ENCODE peak calls at places on chromosome 22, in ten cellular contexts. M is stimulated activated CD4-positive, alpha-beta T cell treated with anti-CD3 and anti-CD28 coated beads, Interleukin-4, amount 100 ng/mL, for 4 hours; Z is fibroblast of the conjunctiva; N is neuronal stem cell; E is NCI-H2081; W is Right ventricle myocardium inferior; V is T47D; S is activated CD4-positive, alpha-beta T cell treated with anti-CD3 and anti-CD28 coated beads for 4 hours; B is HT-29; L is NCI-H345. Y is an unnamed sample.

GRCh38 chr22:49015993-49016908 is 811.4 kb downstream of the BRD1 start:
- DNase-seq in B (no peak), L (no peak), W (peak; percentile 34), V (no peak), S (no peak), Z (no peak), E (no peak), M (no peak), N (no peak), Y (no peak)

GRCh38 chr22:47604563-47604962 is 842.1 kb downstream of the TBC1D22A start:
- DNase-seq in E (no peak), Z (no peak), L (no peak), S (no peak), M (no peak), V (no peak), W (no peak), N (no peak), B (no peak), Y (no peak)

GRCh38 chr22:50262460-50262911 is 1.0 kb upstream of the MAPK12 start:
- DNase-seq in B (no peak), N (no peak), Z (no peak), M (no peak), L (no peak), W (no peak), S (no peak), V (no peak), E (no peak), Y (no peak)

GRCh38 chr22:19875061-19875530 is 20.4 kb upstream of the GNB1L start:
- DNase-seq in L (no peak), Z (no peak), W (no peak), M (no peak), E (no peak), S (no peak), V (no peak), N (no peak), B (no peak), Y (no peak)

GRCh38 chr22:39520874-39521857 is 804 bp downstream of the ATF4 start:
- DNase-seq in L (peak; percentile 37), V (peak; percentile 68), E (peak; percentile 31), M (peak; percentile 78), B (peak; percentile 52), Z (peak; percentile 74), N (no peak), S (peak; percentile 61), W (peak; percentile 93), Y (peak; percentile 88)

GRCh38 chr22:40714514-40714966 is 35.3 kb downstream of the MCHR1 start:
- DNase-seq in W (no peak), E (no peak), L (peak; percentile 19), V (peak; percentile 55), S (no peak), B (peak; percentile 14), N (peak; percentile 91), M (no peak), Z (no peak), Y (no peak)

GRCh38 chr22:21661991-21662390 is 3.8 kb upstream of the PPIL2 start:
- DNase-seq in E (no peak), Z (no peak), N (no peak), B (no peak), V (no peak), L (no peak), W (no peak), S (no peak), M (no peak), Y (no peak)

GRCh38 chr22:27317156-27317555 is 484.4 kb downstream of the MN1 start:
- DNase-seq in Z (no peak), S (no peak), E (no peak), N (no peak), B (no peak), V (peak; percentile 61), W (no peak), L (no peak), M (no peak), Y (no peak)

GRCh38 chr22:23591203-23591791 is 11.2 kb upstream of the IGLL1 start:
- DNase-seq in M (peak; percentile 58), S (peak; percentile 41), E (no peak), V (peak; percentile 41), B (peak; percentile 49), N (peak; percentile 60), L (peak; percentile 58), Z (peak; percentile 48), W (no peak), Y (no peak)

GRCh38 chr22:22388055-22388454 is 120.5 kb downstream of the ZNF280B start:
- DNase-seq in B (no peak), N (no peak), S (no peak), Z (no peak), E (no peak), V (no peak), M (no peak), L (no peak), W (no peak), Y (no peak)

GRCh38 chr22:30891781-30892180 is 76.8 kb downstream of the MORC2 start:
- DNase-seq in B (no peak), Z (no peak), N (no peak), V (no peak), S (no peak), L (no peak), E (no peak), W (peak; percentile 23), M (no peak), Y (no peak)

GRCh38 chr22:30538280-30538679 is 8.3 kb downstream of the SEC14L6 start:
- DNase-seq in L (no peak), E (no peak), V (peak; percentile 25), M (no peak), N (no peak), S (no peak), W (no peak), B (no peak), Z (no peak), Y (no peak)

GRCh38 chr22:30667486-30668305 is at the start of gene DUSP18:
- DNase-seq in M (peak; percentile 94), E (peak; percentile 85), W (peak; percentile 98), L (peak; percentile 84), N (peak; percentile 97), V (peak; percentile 90), B (peak; percentile 91), Z (peak; percentile 83), S (peak; percentile 94), Y (peak; percentile 97)

GRCh38 chr22:18114495-18114894 is 3.9 kb downstream of the TUBA8 start:
- DNase-seq in B (no peak), V (no peak), M (no peak), N (no peak), Z (no peak), S (no peak), L (no peak), W (no peak), E (no peak), Y (no peak)

GRCh38 chr22:47550524-47551437 is 788.3 kb downstream of the TBC1D22A start:
- DNase-seq in N (no peak), M (no peak), W (no peak), V (no peak), S (no peak), L (no peak), E (no peak), B (no peak), Z (no peak), Y (no peak)

GRCh38 chr22:27372969-27373670 is 428.4 kb downstream of the MN1 start:
- DNase-seq in N (peak; percentile 72), Z (no peak), M (no peak), E (no peak), S (no peak), W (no peak), B (peak; percentile 75), L (no peak), V (peak; percentile 95), Y (peak; percentile 24)

GRCh38 chr22:28674121-28674563 is 5.5 kb downstream of the TTC28 start:
- DNase-seq in N (no peak), M (no peak), W (no peak), Z (no peak), V (no peak), S (peak; percentile 11), B (no peak), L (no peak), E (no peak), Y (no peak)

GRCh38 chr22:37843746-37844089 is 416 bp downstream of the ANKRD54 start:
- DNase-seq in B (peak; percentile 15), W (peak; percentile 79), Z (no peak), M (peak; percentile 51), N (no peak), V (no peak), L (peak; percentile 51), S (peak; percentile 18), E (no peak), Y (peak; percentile 50)

GRCh38 chr22:49243965-49244364 is 583.7 kb downstream of the BRD1 start:
- DNase-seq in Z (no peak), M (no peak), L (no peak), S (no peak), E (no peak), V (no peak), B (no peak), W (no peak), N (no peak), Y (no peak)

GRCh38 chr22:31977141-31977781 is 32.9 kb downstream of the YWHAH start:
- DNase-seq in Z (peak; percentile 43), V (peak; percentile 79), S (peak; percentile 83), W (peak; percentile 80), N (peak; percentile 72), B (peak; percentile 83), L (peak; percentile 71), M (peak; percentile 82), E (peak; percentile 58), Y (no peak)

GRCh38 chr22:27378994-27379393 is 422.6 kb downstream of the MN1 start:
- DNase-seq in W (no peak), M (no peak), N (no peak), B (no peak), E (no peak), Z (no peak), L (no peak), V (no peak), S (no peak), Y (no peak)

GRCh38 chr22:28029962-28030361 is 110.9 kb upstream of the PITPNB start:
- DNase-seq in B (no peak), S (no peak), M (no peak), N (no peak), L (peak; percentile 39), W (no peak), E (no peak), V (no peak), Z (no peak), Y (no peak)

GRCh38 chr22:25696763-25697710 is 45.0 kb upstream of the MYO18B start:
- DNase-seq in V (no peak), M (no peak), S (no peak), L (no peak), Z (no peak), E (no peak), B (no peak), W (no peak), N (no peak), Y (no peak)

GRCh38 chr22:27456696-27457503 is 344.7 kb downstream of the MN1 start:
- DNase-seq in V (no peak), N (no peak), Z (peak; percentile 12), M (no peak), W (no peak), L (no peak), E (no peak), S (no peak), B (no peak), Y (no peak)

GRCh38 chr22:17110791-17111550 is 10.2 kb downstream of the TMEM121B start:
- DNase-seq in L (no peak), Z (no peak), W (no peak), S (no peak), V (no peak), M (no peak), N (no peak), B (no peak), E (no peak), Y (no peak)

GRCh38 chr22:47997052-47997568 is 1234.7 kb downstream of the TBC1D22A start:
- DNase-seq in E (no peak), N (peak; percentile 35), B (no peak), S (no peak), L (no peak), W (no peak), V (no peak), M (no peak), Z (no peak), Y (no peak)

GRCh38 chr22:42645341-42645937 is 3.8 kb downstream of the CYB5R3 start:
- DNase-seq in W (no peak), V (no peak), M (no peak), B (no peak), S (no peak), E (no peak), N (no peak), L (no peak), Z (no peak), Y (peak; percentile 66)

GRCh38 chr22:45692549-45692948 is 20.9 kb downstream of the ATXN10 start:
- DNase-seq in S (no peak), Z (no peak), W (no peak), E (no peak), M (no peak), N (peak; percentile 9), V (no peak), B (no peak), L (no peak), Y (no peak)